ENCODE peak calls at places on chromosome 2, in eight cellular contexts. One of them, this sample, is unnamed.

GRCh38 chr2:237720962-237721361 is 77.6 kb upstream of the RBM44 start:
- DNase-seq in testis: no peak
- DNase-seq in choroid plexus epithelial cell: peak
- DNase-seq in fibroblast of lung: no peak
- DNase-seq in GM06990: no peak
- DNase-seq in HCT116: no peak
- DNase-seq in MCF 10A: no peak
- DNase-seq in foreskin fibroblast: peak
- DNase-seq in this sample: no peak

GRCh38 chr2:45763797-45764196 is 112.3 kb downstream of the PRKCE start:
- DNase-seq in GM06990: no peak
- DNase-seq in fibroblast of lung: no peak
- DNase-seq in choroid plexus epithelial cell: no peak
- DNase-seq in HCT116: no peak
- DNase-seq in testis: no peak
- DNase-seq in foreskin fibroblast: no peak
- DNase-seq in MCF 10A: no peak
- DNase-seq in this sample: no peak

GRCh38 chr2:22904126-22904684 is 480.8 kb upstream of the KLHL29 start:
- DNase-seq in GM06990: no peak
- DNase-seq in choroid plexus epithelial cell: no peak
- DNase-seq in fibroblast of lung: no peak
- DNase-seq in HCT116: no peak
- DNase-seq in foreskin fibroblast: no peak
- DNase-seq in MCF 10A: peak
- DNase-seq in testis: peak
- DNase-seq in this sample: peak

GRCh38 chr2:24084386-24085375 is at the start of gene TP53I3:
- DNase-seq in testis: peak
- DNase-seq in foreskin fibroblast: peak
- DNase-seq in MCF 10A: peak
- DNase-seq in fibroblast of lung: peak
- DNase-seq in HCT116: peak
- DNase-seq in choroid plexus epithelial cell: peak
- DNase-seq in GM06990: peak
- DNase-seq in this sample: peak

GRCh38 chr2:117835990-117836760 is 21.7 kb downstream of the DDX18 start:
- DNase-seq in choroid plexus epithelial cell: peak
- DNase-seq in MCF 10A: peak
- DNase-seq in GM06990: peak
- DNase-seq in foreskin fibroblast: peak
- DNase-seq in HCT116: no peak
- DNase-seq in fibroblast of lung: peak
- DNase-seq in testis: peak
- DNase-seq in this sample: peak

GRCh38 chr2:38601463-38602135 is 1.1 kb downstream of the HNRNPLL start:
- DNase-seq in choroid plexus epithelial cell: peak
- DNase-seq in HCT116: no peak
- DNase-seq in foreskin fibroblast: peak
- DNase-seq in GM06990: peak
- DNase-seq in testis: no peak
- DNase-seq in MCF 10A: peak
- DNase-seq in fibroblast of lung: peak
- DNase-seq in this sample: no peak

GRCh38 chr2:239275871-239276812 is 124.7 kb downstream of the HDAC4 start:
- DNase-seq in choroid plexus epithelial cell: no peak
- DNase-seq in MCF 10A: peak
- DNase-seq in HCT116: no peak
- DNase-seq in testis: peak
- DNase-seq in fibroblast of lung: peak
- DNase-seq in GM06990: no peak
- DNase-seq in foreskin fibroblast: peak
- DNase-seq in this sample: no peak

GRCh38 chr2:148615446-148615845 is 29.1 kb upstream of the EPC2 start:
- DNase-seq in HCT116: no peak
- DNase-seq in choroid plexus epithelial cell: peak
- DNase-seq in foreskin fibroblast: peak
- DNase-seq in MCF 10A: no peak
- DNase-seq in GM06990: no peak
- DNase-seq in fibroblast of lung: no peak
- DNase-seq in testis: no peak
- DNase-seq in this sample: no peak

GRCh38 chr2:196987654-196988364 is 61.3 kb upstream of the PGAP1 start:
- DNase-seq in HCT116: peak
- DNase-seq in fibroblast of lung: peak
- DNase-seq in GM06990: no peak
- DNase-seq in MCF 10A: peak
- DNase-seq in testis: peak
- DNase-seq in choroid plexus epithelial cell: peak
- DNase-seq in foreskin fibroblast: peak
- DNase-seq in this sample: peak

GRCh38 chr2:214135966-214136365 is 274.9 kb upstream of the VWC2L start:
- DNase-seq in choroid plexus epithelial cell: no peak
- DNase-seq in HCT116: no peak
- DNase-seq in fibroblast of lung: no peak
- DNase-seq in GM06990: no peak
- DNase-seq in foreskin fibroblast: peak
- DNase-seq in MCF 10A: peak
- DNase-seq in testis: no peak
- DNase-seq in this sample: no peak

GRCh38 chr2:58432491-58433166 is 191.5 kb upstream of the FANCL start:
- DNase-seq in GM06990: no peak
- DNase-seq in testis: no peak
- DNase-seq in foreskin fibroblast: no peak
- DNase-seq in HCT116: no peak
- DNase-seq in choroid plexus epithelial cell: no peak
- DNase-seq in MCF 10A: no peak
- DNase-seq in fibroblast of lung: no peak
- DNase-seq in this sample: no peak

GRCh38 chr2:157283468-157283867 is 26.0 kb downstream of the GALNT5 start:
- DNase-seq in GM06990: no peak
- DNase-seq in foreskin fibroblast: no peak
- DNase-seq in choroid plexus epithelial cell: no peak
- DNase-seq in fibroblast of lung: no peak
- DNase-seq in testis: no peak
- DNase-seq in HCT116: no peak
- DNase-seq in MCF 10A: no peak
- DNase-seq in this sample: no peak

GRCh38 chr2:221792971-221793670 is 221.0 kb upstream of the EPHA4 start:
- DNase-seq in MCF 10A: no peak
- DNase-seq in GM06990: no peak
- DNase-seq in choroid plexus epithelial cell: no peak
- DNase-seq in HCT116: no peak
- DNase-seq in testis: no peak
- DNase-seq in foreskin fibroblast: no peak
- DNase-seq in fibroblast of lung: no peak
- DNase-seq in this sample: no peak

GRCh38 chr2:9417725-9418124 is 5.6 kb downstream of the ITGB1BP1 start:
- DNase-seq in GM06990: no peak
- DNase-seq in fibroblast of lung: no peak
- DNase-seq in foreskin fibroblast: no peak
- DNase-seq in testis: no peak
- DNase-seq in HCT116: no peak
- DNase-seq in choroid plexus epithelial cell: no peak
- DNase-seq in MCF 10A: no peak
- DNase-seq in this sample: no peak

GRCh38 chr2:48430528-48430927 is 99.4 kb upstream of the STON1 start:
- DNase-seq in MCF 10A: no peak
- DNase-seq in HCT116: no peak
- DNase-seq in choroid plexus epithelial cell: no peak
- DNase-seq in testis: no peak
- DNase-seq in GM06990: no peak
- DNase-seq in foreskin fibroblast: no peak
- DNase-seq in fibroblast of lung: no peak
- DNase-seq in this sample: no peak

GRCh38 chr2:167411367-167411766 is 523.1 kb downstream of the XIRP2 start:
- DNase-seq in choroid plexus epithelial cell: peak
- DNase-seq in HCT116: no peak
- DNase-seq in foreskin fibroblast: no peak
- DNase-seq in fibroblast of lung: peak
- DNase-seq in GM06990: no peak
- DNase-seq in testis: no peak
- DNase-seq in MCF 10A: no peak
- DNase-seq in this sample: no peak

GRCh38 chr2:179017958-179018357 is 32.0 kb downstream of the CCDC141 start:
- DNase-seq in choroid plexus epithelial cell: no peak
- DNase-seq in MCF 10A: no peak
- DNase-seq in HCT116: no peak
- DNase-seq in foreskin fibroblast: no peak
- DNase-seq in fibroblast of lung: no peak
- DNase-seq in testis: no peak
- DNase-seq in GM06990: no peak
- DNase-seq in this sample: no peak

GRCh38 chr2:175180701-175181103 is 808 bp downstream of the ATP5MC3 start:
- DNase-seq in MCF 10A: peak
- DNase-seq in GM06990: peak
- DNase-seq in testis: peak
- DNase-seq in fibroblast of lung: peak
- DNase-seq in HCT116: no peak
- DNase-seq in foreskin fibroblast: peak
- DNase-seq in choroid plexus epithelial cell: peak
- DNase-seq in this sample: peak

GRCh38 chr2:226581661-226582060 is 218.0 kb downstream of the IRS1 start:
- DNase-seq in foreskin fibroblast: peak
- DNase-seq in testis: no peak
- DNase-seq in GM06990: no peak
- DNase-seq in fibroblast of lung: no peak
- DNase-seq in MCF 10A: no peak
- DNase-seq in HCT116: no peak
- DNase-seq in choroid plexus epithelial cell: no peak
- DNase-seq in this sample: no peak

GRCh38 chr2:57278451-57278850 is 768.2 kb upstream of the VRK2 start:
- DNase-seq in MCF 10A: no peak
- DNase-seq in foreskin fibroblast: no peak
- DNase-seq in GM06990: no peak
- DNase-seq in choroid plexus epithelial cell: no peak
- DNase-seq in testis: no peak
- DNase-seq in HCT116: no peak
- DNase-seq in fibroblast of lung: no peak
- DNase-seq in this sample: no peak

GRCh38 chr2:27051902-27052645 is 606 bp downstream of the AGBL5 start:
- DNase-seq in MCF 10A: peak
- DNase-seq in foreskin fibroblast: peak
- DNase-seq in choroid plexus epithelial cell: peak
- DNase-seq in HCT116: no peak
- DNase-seq in testis: no peak
- DNase-seq in GM06990: no peak
- DNase-seq in fibroblast of lung: no peak
- DNase-seq in this sample: peak

GRCh38 chr2:197414515-197414914 is 20.3 kb downstream of the SF3B1 start:
- DNase-seq in choroid plexus epithelial cell: peak
- DNase-seq in fibroblast of lung: no peak
- DNase-seq in GM06990: no peak
- DNase-seq in testis: no peak
- DNase-seq in HCT116: no peak
- DNase-seq in foreskin fibroblast: no peak
- DNase-seq in MCF 10A: no peak
- DNase-seq in this sample: no peak

GRCh38 chr2:232315049-232315922 is 63.3 kb upstream of the ALPP start:
- DNase-seq in choroid plexus epithelial cell: peak
- DNase-seq in HCT116: no peak
- DNase-seq in fibroblast of lung: peak
- DNase-seq in GM06990: peak
- DNase-seq in MCF 10A: peak
- DNase-seq in foreskin fibroblast: peak
- DNase-seq in testis: peak
- DNase-seq in this sample: peak
- TF ChIP-seq CTCF in choroid plexus epithelial cell: no peak
- TF ChIP-seq CTCF in HCT116: no peak
- TF ChIP-seq CTCF in fibroblast of lung: peak
- TF ChIP-seq CTCF in GM06990: peak
- TF ChIP-seq CTCF in MCF 10A: peak
- TF ChIP-seq CTCF in foreskin fibroblast: peak
- TF ChIP-seq CTCF in testis: no peak
- TF ChIP-seq CTCF in this sample: peak

DNA sequence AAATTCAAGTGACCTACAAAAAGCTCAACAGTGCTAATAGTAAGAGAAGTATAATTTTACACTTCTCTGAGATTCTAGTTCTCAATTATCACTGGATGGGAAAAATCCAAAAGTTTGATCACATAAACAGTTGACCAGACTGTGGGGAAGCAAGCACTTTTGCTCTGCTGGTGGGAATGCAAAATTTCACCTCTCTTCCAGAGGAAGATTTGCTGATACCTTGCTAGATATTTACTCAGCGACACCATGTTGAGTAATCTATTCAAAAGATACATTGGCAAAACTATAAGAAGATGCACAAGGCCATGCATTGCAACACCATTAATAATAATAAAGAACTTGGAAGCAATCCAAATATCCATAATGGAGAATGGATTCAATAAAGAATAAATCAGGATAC is 204.4 kb downstream of the MREG start:
- DNase-seq in GM06990: no peak
- DNase-seq in foreskin fibroblast: peak
- DNase-seq in fibroblast of lung: no peak
- DNase-seq in choroid plexus epithelial cell: no peak
- DNase-seq in HCT116: no peak
- DNase-seq in MCF 10A: no peak
- DNase-seq in testis: no peak
- DNase-seq in this sample: no peak
- TF ChIP-seq CTCF in GM06990: no peak
- TF ChIP-seq CTCF in foreskin fibroblast: peak
- TF ChIP-seq CTCF in fibroblast of lung: peak
- TF ChIP-seq CTCF in choroid plexus epithelial cell: peak
- TF ChIP-seq CTCF in HCT116: peak
- TF ChIP-seq CTCF in MCF 10A: no peak
- TF ChIP-seq CTCF in testis: peak
- TF ChIP-seq CTCF in this sample: no peak

DNA sequence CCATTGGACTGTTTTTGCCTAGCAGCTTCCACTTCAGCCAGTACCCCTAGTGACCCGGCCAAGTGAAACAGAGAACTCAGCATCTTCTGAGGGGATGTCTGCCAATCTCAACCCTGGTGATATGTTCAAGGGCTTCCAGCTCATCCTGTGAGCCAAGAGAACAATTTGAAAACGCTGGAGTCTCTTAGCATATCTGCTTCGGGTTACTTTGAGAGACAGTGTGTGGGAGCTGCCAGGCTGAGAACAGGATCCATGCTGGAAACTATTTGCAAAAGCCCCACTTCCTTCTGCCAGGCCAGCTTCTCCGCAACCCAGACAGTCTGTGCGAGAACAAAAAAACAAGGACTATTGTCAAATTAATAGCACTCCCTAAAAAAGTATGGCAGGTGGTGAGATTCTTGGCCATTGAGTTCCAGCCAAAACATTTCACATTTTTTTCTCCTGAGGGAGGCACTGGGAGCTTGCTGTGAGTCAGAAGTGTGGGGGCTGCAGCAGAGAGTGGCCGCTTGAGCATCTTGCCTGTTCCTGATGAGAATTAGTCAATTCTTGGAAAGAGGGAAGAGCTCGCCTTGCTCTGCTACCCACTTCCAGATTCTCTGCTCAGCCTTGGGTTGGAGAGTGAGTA is 395.6 kb upstream of the TRIB2 start:
- DNase-seq in choroid plexus epithelial cell: peak
- DNase-seq in HCT116: no peak
- DNase-seq in GM06990: no peak
- DNase-seq in testis: peak
- DNase-seq in fibroblast of lung: peak
- DNase-seq in foreskin fibroblast: peak
- DNase-seq in MCF 10A: peak
- DNase-seq in this sample: no peak
- TF ChIP-seq CTCF in choroid plexus epithelial cell: peak
- TF ChIP-seq CTCF in HCT116: no peak
- TF ChIP-seq CTCF in GM06990: no peak
- TF ChIP-seq CTCF in testis: no peak
- TF ChIP-seq CTCF in fibroblast of lung: peak
- TF ChIP-seq CTCF in foreskin fibroblast: no peak
- TF ChIP-seq CTCF in MCF 10A: no peak
- TF ChIP-seq CTCF in this sample: no peak

GRCh38 chr2:218257390-218257981 is 3.3 kb upstream of the GPBAR1 start:
- DNase-seq in MCF 10A: peak
- DNase-seq in fibroblast of lung: no peak
- DNase-seq in choroid plexus epithelial cell: peak
- DNase-seq in foreskin fibroblast: no peak
- DNase-seq in HCT116: peak
- DNase-seq in GM06990: peak
- DNase-seq in testis: peak
- DNase-seq in this sample: peak
- TF ChIP-seq CTCF in MCF 10A: peak
- TF ChIP-seq CTCF in fibroblast of lung: peak
- TF ChIP-seq CTCF in choroid plexus epithelial cell: peak
- TF ChIP-seq CTCF in foreskin fibroblast: peak
- TF ChIP-seq CTCF in HCT116: peak
- TF ChIP-seq CTCF in GM06990: peak
- TF ChIP-seq CTCF in testis: peak
- TF ChIP-seq CTCF in this sample: peak